ENCODE peak calls at places on chromosome 5, in nine cellular contexts. B is stimulated activated CD4-positive, alpha-beta T cell treated with anti-CD3 and anti-CD28 coated beads, Interleukin-12 subunit alpha, Interleukin-12 subunit beta, amount 100 ng/mL, for 24 hours; L is A172; V is right cardiac atrium; R is GM23248; W is T-helper 17 cell; Y is hippocampal formation; M is H54; O is NCI-H2107. C is an unnamed sample.

GRCh38 chr5:77225531-77225930 is 15.1 kb downstream of the PDE8B start:
- DNase-seq in B (no peak), L (no peak), V (no peak), R (no peak), W (no peak), Y (no peak), M (no peak), O (no peak), C (no peak)

GRCh38 chr5:935510-936084 is 42.9 kb downstream of the TRIP13 start:
- DNase-seq in B (no peak), L (no peak), V (no peak), R (no peak), W (no peak), Y (no peak), M (no peak), O (no peak), C (no peak)

GRCh38 chr5:132271251-132272246 is 14.1 kb downstream of the PDLIM4 start:
- DNase-seq in B (no peak), L (no peak), V (peak), R (no peak), W (no peak), Y (no peak), M (no peak), O (no peak), C (no peak)

GRCh38 chr5:154465169-154465568 is 12.9 kb downstream of the HAND1 start:
- DNase-seq in B (no peak), L (peak), V (no peak), R (peak), W (no peak), Y (no peak), M (no peak), O (no peak), C (no peak)

GRCh38 chr5:177486256-177486655 is 11.1 kb downstream of the PDLIM7 start:
- DNase-seq in B (no peak), L (no peak), V (no peak), R (no peak), W (no peak), Y (no peak), M (no peak), O (no peak), C (no peak)

GRCh38 chr5:73867344-73868335 is 241.6 kb downstream of the ARHGEF28 start:
- DNase-seq in B (no peak), L (peak), V (no peak), R (peak), W (no peak), Y (no peak), M (no peak), O (no peak), C (peak)

GRCh38 chr5:148125641-148126040 is 42.7 kb upstream of the SPINK14 start:
- DNase-seq in B (no peak), L (peak), V (no peak), R (peak), W (no peak), Y (no peak), M (no peak), O (no peak), C (no peak)

GRCh38 chr5:165161204-165161603 is 1655.8 kb downstream of the MAT2B start:
- DNase-seq in B (no peak), L (no peak), V (no peak), R (no peak), W (no peak), Y (no peak), M (no peak), O (no peak), C (no peak)

GRCh38 chr5:139385061-139385889 is 2.2 kb upstream of the SLC23A1 start:
- DNase-seq in B (no peak), L (no peak), V (no peak), R (peak), W (no peak), Y (no peak), M (no peak), O (no peak), C (peak)

GRCh38 chr5:76622076-76622475 is 1.1 kb downstream of the F2RL2 start:
- DNase-seq in B (no peak), L (no peak), V (no peak), R (no peak), W (no peak), Y (no peak), M (no peak), O (no peak), C (no peak)